ENCODE peak calls at places on chromosomes 7 and 10, in four cellular contexts. R is HL-60, H is K562, Y is GM12878. Q is an unnamed sample.
A peak's percentile ranks its signal among the peaks of the same experiment; 100 is the strongest.

GRCh38 chr7:150961510-150962284 is 16.4 kb downstream of the KCNH2 start:
- DNase-seq in R (no peak), H (no peak), Y (no peak), Q (no peak)

GRCh38 chr10:100697631-100698030 is 47.8 kb upstream of the PAX2 start:
- DNase-seq in R (no peak), H (no peak), Y (no peak), Q (no peak)

GRCh38 chr10:109067051-109067450 is 856.3 kb downstream of the XPNPEP1 start:
- DNase-seq in R (no peak), H (no peak), Y (no peak), Q (no peak)

GRCh38 chr10:132146271-132146671 is 40.5 kb upstream of the DPYSL4 start:
- DNase-seq in R (no peak), H (no peak), Y (no peak), Q (no peak)

GRCh38 chr7:17530741-17531417 is 232.4 kb downstream of the AHR start:
- DNase-seq in R (no peak), H (no peak), Y (peak; percentile 19), Q (no peak)

GRCh38 chr7:101691822-101692384 is 62.8 kb upstream of the MYL10 start:
- DNase-seq in R (no peak), H (no peak), Y (no peak), Q (no peak)

GRCh38 chr10:62650411-62650810 is 154.1 kb upstream of the ADO start:
- DNase-seq in R (no peak), H (no peak), Y (no peak), Q (no peak)

GRCh38 chr10:75568721-75569120 is 137.3 kb downstream of the LRMDA start:
- DNase-seq in R (no peak), H (no peak), Y (no peak), Q (no peak)

GRCh38 chr10:29923416-29923970 is 135.9 kb downstream of the JCAD start:
- DNase-seq in R (no peak), H (no peak), Y (no peak), Q (no peak)

GRCh38 chr7:47180268-47180826 is 401.6 kb downstream of the TNS3 start:
- DNase-seq in R (no peak), H (peak; percentile 58), Y (no peak), Q (no peak)

GRCh38 chr10:71094712-71095390 is 117.5 kb upstream of the UNC5B start:
- DNase-seq in R (no peak), H (peak; percentile 7), Y (no peak), Q (no peak)

GRCh38 chr10:101783736-101784118 is 481 bp upstream of the NPM3 start:
- DNase-seq in R (no peak), H (no peak), Y (no peak), Q (no peak)

GRCh38 chr7:121605297-121605640 is 209.2 kb upstream of the FAM3C start:
- DNase-seq in R (no peak), H (no peak), Y (no peak), Q (no peak)

GRCh38 chr7:12984117-12984516 is 296.7 kb downstream of the ARL4A start:
- DNase-seq in R (no peak), H (no peak), Y (no peak), Q (no peak)

GRCh38 chr10:7315906-7316305 is 94.9 kb downstream of the SFMBT2 start:
- DNase-seq in R (no peak), H (no peak), Y (no peak), Q (no peak)

GRCh38 chr10:6101181-6101580 is 12.3 kb downstream of the RBM17 start:
- DNase-seq in R (no peak), H (no peak), Y (no peak), Q (no peak)

GRCh38 chr7:155051355-155051754 is 18.8 kb upstream of the HTR5A start:
- DNase-seq in R (no peak), H (no peak), Y (no peak), Q (no peak)

GRCh38 chr10:84412482-84412881 is 84.1 kb downstream of the CCSER2 start:
- DNase-seq in R (no peak), H (no peak), Y (no peak), Q (no peak)

GRCh38 chr10:5983813-5984212 is 6.5 kb upstream of the IL15RA start:
- DNase-seq in R (no peak), H (no peak), Y (no peak), Q (no peak)

GRCh38 chr7:123468303-123468702 is 66.1 kb downstream of the IQUB start:
- DNase-seq in R (no peak), H (no peak), Y (no peak), Q (no peak)

GRCh38 chr10:131668903-131669302 is 231.9 kb upstream of the PPP2R2D start:
- DNase-seq in R (no peak), H (no peak), Y (peak; percentile 9), Q (no peak)

GRCh38 chr10:34969171-34969570 is 121.0 kb downstream of the CUL2 start:
- DNase-seq in R (no peak), H (no peak), Y (no peak), Q (no peak)

GRCh38 chr10:110005716-110006115 is 2.1 kb upstream of the ADD3 start:
- DNase-seq in R (no peak), H (no peak), Y (no peak), Q (no peak)

GRCh38 chr10:31928531-31929259 is at the start of gene ARHGAP12:
- DNase-seq in R (peak; percentile 59), H (peak; percentile 91), Y (no peak), Q (peak; percentile 61)

GRCh38 chr10:61795551-61795950 is 105.9 kb upstream of the ARID5B start:
- DNase-seq in R (no peak), H (peak; percentile 80), Y (no peak), Q (no peak)

GRCh38 chr7:31796375-31796774 is 109.4 kb downstream of the PPP1R17 start:
- DNase-seq in R (no peak), H (no peak), Y (no peak), Q (no peak)

GRCh38 chr7:5614579-5614978 is 166.9 kb downstream of the RNF216 start:
- DNase-seq in R (no peak), H (no peak), Y (no peak), Q (no peak)

GRCh38 chr10:46077616-46078268 is 31.7 kb upstream of the MSMB start:
- DNase-seq in R (no peak), H (no peak), Y (no peak), Q (no peak)
- TF ChIP-seq SPI1 in R (peak; percentile 48), H (peak; percentile 38), Y (no peak), Q (no peak)

GRCh38 chr7:130942211-130942964 is 208.4 kb upstream of the KLF14 start:
- DNase-seq in R (no peak), H (peak; percentile 58), Y (no peak), Q (no peak)

GRCh38 chr7:130941322-130942210 is 207.6 kb upstream of the KLF14 start:
- DNase-seq in R (no peak), H (peak; percentile 74), Y (no peak), Q (no peak)

GRCh38 chr7:130943981-130944380 is 210.0 kb upstream of the KLF14 start:
- DNase-seq in R (no peak), H (no peak), Y (no peak), Q (no peak)

GRCh38 chr7:130944997-130945396 is 211.0 kb upstream of the KLF14 start:
- DNase-seq in R (no peak), H (no peak), Y (no peak), Q (no peak)

GRCh38 chr7:130943336-130943901 is 209.4 kb upstream of the KLF14 start:
- DNase-seq in R (no peak), H (no peak), Y (no peak), Q (no peak)
- TF ChIP-seq SPI1 in R (peak; percentile 28), H (peak; percentile 69), Y (peak; percentile 72), Q (peak; percentile 85)

DNA sequence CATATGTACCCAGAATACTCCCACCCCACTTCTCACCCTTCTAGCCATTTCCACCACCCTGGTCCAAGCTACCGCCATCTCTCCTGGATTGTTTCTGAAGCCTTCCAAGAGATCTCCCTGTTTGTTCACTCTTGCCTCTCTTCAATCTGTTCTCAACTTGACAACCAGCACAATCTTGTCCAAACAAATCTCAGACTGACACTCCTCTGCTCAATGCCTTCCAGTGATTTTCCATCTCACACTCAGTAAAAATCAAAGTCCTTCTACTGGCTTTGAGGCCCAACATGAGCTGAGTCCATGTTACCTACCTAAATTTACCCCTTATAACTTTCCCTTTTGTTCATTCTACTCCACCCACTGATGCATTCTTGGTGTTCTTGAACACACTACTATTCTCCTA is 33.2 kb upstream of the TMEM140 start:
- DNase-seq in R (no peak), H (no peak), Y (no peak), Q (no peak)
- TF ChIP-seq SPI1 in R (no peak), H (no peak), Y (no peak), Q (no peak)

DNA sequence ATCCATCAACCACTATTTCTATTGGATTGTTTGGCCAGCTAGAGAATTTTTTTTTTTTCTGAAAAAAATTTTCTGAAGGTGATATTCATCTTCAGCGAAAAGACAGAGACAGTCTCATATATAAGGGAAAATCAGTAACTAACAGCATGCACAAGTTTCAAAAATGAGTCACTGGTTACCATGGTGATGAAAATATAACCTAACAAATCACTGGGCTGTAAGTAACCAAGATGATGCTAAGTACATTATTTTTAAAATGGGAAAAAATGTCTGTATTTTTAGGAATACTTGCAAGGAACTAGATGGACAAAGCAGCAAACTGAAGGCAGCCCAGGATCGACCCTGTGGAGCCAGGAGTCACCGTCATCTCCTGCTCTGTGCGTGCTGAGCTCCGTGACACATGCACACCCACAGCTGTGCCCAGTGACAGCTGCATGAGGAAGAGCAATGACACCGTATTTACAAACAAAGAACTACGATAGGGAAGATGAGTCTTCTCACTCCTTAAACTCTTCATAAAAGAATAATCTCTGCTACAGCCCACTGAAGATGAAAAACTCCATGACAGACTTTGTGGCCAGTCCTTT is 137.3 kb downstream of the ELMO1 start:
- DNase-seq in R (no peak), H (no peak), Y (no peak), Q (no peak)
- TF ChIP-seq SPI1 in R (no peak), H (no peak), Y (no peak), Q (no peak)